ENCODE peak calls at places on chromosomes 4 and X, in eight cellular contexts. M, V, R, N, P, K, W and Y are unnamed samples.

GRCh38 chr4:3860913-3861636 is 94.9 kb downstream of the ADRA2C start:
- DNase-seq in M (no peak), V (no peak), R (no peak), N (no peak), P (no peak), K (no peak), W (no peak), Y (no peak)

GRCh38 chr4:77031544-77031943 is 44.2 kb downstream of the CCNI start:
- DNase-seq in M (no peak), V (no peak), R (no peak), N (no peak), P (no peak), K (no peak), W (no peak), Y (no peak)

GRCh38 chr4:86159216-86159615 is 200.6 kb downstream of the MAPK10 start:
- DNase-seq in M (no peak), V (no peak), R (no peak), N (no peak), P (no peak), K (no peak), W (no peak), Y (no peak)

GRCh38 chrX:32408389-32408788 is 803.0 kb downstream of the DMD start:
- DNase-seq in M (no peak), V (no peak), R (no peak), N (no peak), P (no peak), K (no peak), W (no peak), Y (no peak)

GRCh38 chr4:121177238-121178137 is 13.4 kb upstream of the TNIP3 start:
- DNase-seq in M (no peak), V (no peak), R (no peak), N (no peak), P (no peak), K (no peak), W (no peak), Y (no peak)

GRCh38 chrX:68719904-68720614 is 72.6 kb downstream of the STARD8 start:
- DNase-seq in M (no peak), V (no peak), R (no peak), N (peak), P (no peak), K (peak), W (no peak), Y (no peak)

GRCh38 chr4:165872443-165873297 is at the start of gene TLL1:
- DNase-seq in M (no peak), V (peak), R (peak), N (no peak), P (no peak), K (no peak), W (peak), Y (no peak)

GRCh38 chr4:6681191-6681590 is 12.5 kb upstream of the S100P start:
- DNase-seq in M (no peak), V (no peak), R (no peak), N (peak), P (no peak), K (no peak), W (no peak), Y (no peak)

GRCh38 chrX:22126311-22126710 is 94.2 kb downstream of the PHEX start:
- DNase-seq in M (no peak), V (no peak), R (no peak), N (no peak), P (no peak), K (no peak), W (no peak), Y (no peak)

GRCh38 chr4:23819041-23819511 is 70.8 kb downstream of the PPARGC1A start:
- DNase-seq in M (no peak), V (peak), R (peak), N (no peak), P (no peak), K (no peak), W (no peak), Y (peak)

GRCh38 chr4:123777297-123777859 is 380.8 kb downstream of the SPRY1 start:
- DNase-seq in M (no peak), V (peak), R (no peak), N (no peak), P (no peak), K (no peak), W (no peak), Y (no peak)

GRCh38 chrX:150414228-150414627 is 51.1 kb downstream of the MAMLD1 start:
- DNase-seq in M (no peak), V (no peak), R (no peak), N (no peak), P (no peak), K (no peak), W (no peak), Y (no peak)

GRCh38 chrX:18075603-18076002 is 145.1 kb downstream of the BEND2 start:
- DNase-seq in M (no peak), V (no peak), R (no peak), N (no peak), P (no peak), K (no peak), W (no peak), Y (no peak)

GRCh38 chrX:53081925-53082772 is at the start of gene TSPYL2:
- DNase-seq in M (peak), V (peak), R (peak), N (peak), P (peak), K (peak), W (peak), Y (peak)
- TF ChIP-seq POLR2A in M (peak), V (peak), R (peak), N (peak), P (peak), K (peak), W (peak), Y (peak)

GRCh38 chrX:48914593-48915493 is 3.4 kb upstream of the SLC35A2 start:
- DNase-seq in M (no peak), V (no peak), R (no peak), N (no peak), P (no peak), K (no peak), W (no peak), Y (no peak)
- H3K27ac ChIP-seq in M (no peak), V (no peak), R (no peak), N (no peak), P (no peak), K (no peak), W (no peak), Y (no peak)

GRCh38 chr4:184764601-184765000 is 30.7 kb upstream of the CENPU start:
- DNase-seq in M (no peak), V (no peak), R (no peak), N (no peak), P (no peak), K (no peak), W (no peak), Y (no peak)

GRCh38 chr4:184769285-184769825 is 35.5 kb upstream of the CENPU start:
- DNase-seq in M (no peak), V (no peak), R (no peak), N (no peak), P (no peak), K (no peak), W (no peak), Y (no peak)

GRCh38 chr4:184768296-184768695 is 34.4 kb upstream of the CENPU start:
- DNase-seq in M (no peak), V (no peak), R (no peak), N (no peak), P (no peak), K (no peak), W (no peak), Y (no peak)

GRCh38 chr4:184765473-184766346 is 31.8 kb upstream of the CENPU start:
- DNase-seq in M (no peak), V (no peak), R (no peak), N (no peak), P (no peak), K (no peak), W (no peak), Y (no peak)

GRCh38 chr4:184766421-184766820 is 32.5 kb upstream of the CENPU start:
- DNase-seq in M (no peak), V (no peak), R (no peak), N (no peak), P (no peak), K (no peak), W (no peak), Y (no peak)
- TF ChIP-seq POLR2A in M (no peak), V (no peak), R (no peak), N (no peak), P (no peak), K (no peak), W (no peak), Y (no peak)

GRCh38 chr4:48149971-48150370 is 15.9 kb upstream of the TXK start:
- DNase-seq in M (no peak), V (no peak), R (no peak), N (no peak), P (no peak), K (no peak), W (no peak), Y (no peak)
- H3K27ac ChIP-seq in M (no peak), V (no peak), R (no peak), N (no peak), P (no peak), K (no peak), W (no peak), Y (no peak)

GRCh38 chrX:40154853-40155616 is 57.3 kb upstream of the BCOR start:
- DNase-seq in M (no peak), V (peak), R (peak), N (peak), P (no peak), K (no peak), W (peak), Y (peak)
- TF ChIP-seq POLR2A in M (peak), V (no peak), R (peak), N (no peak), P (no peak), K (no peak), W (peak), Y (peak)

DNA sequence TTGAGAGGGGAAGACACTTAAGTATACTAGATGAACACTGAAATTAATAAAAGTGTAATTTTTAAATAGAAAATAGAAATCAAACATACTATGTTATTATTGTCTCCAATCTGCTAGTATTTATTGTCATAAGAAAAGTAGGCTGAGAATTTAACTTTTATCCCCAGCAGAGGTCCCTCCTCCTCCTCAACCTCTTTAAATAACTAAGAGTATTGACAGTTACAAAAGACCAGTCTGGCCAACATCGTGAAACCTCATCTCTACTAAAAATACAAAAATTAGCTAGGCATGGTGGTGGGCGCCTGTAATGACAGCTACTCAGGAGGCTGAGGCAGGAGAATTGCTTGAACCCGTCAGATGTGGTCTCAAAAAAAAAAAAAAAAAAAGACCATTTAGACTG is 4.1 kb downstream of the SLC30A9 start:
- DNase-seq in M (no peak), V (no peak), R (no peak), N (no peak), P (no peak), K (no peak), W (no peak), Y (no peak)
- H3K27ac ChIP-seq in M (no peak), V (no peak), R (no peak), N (no peak), P (no peak), K (no peak), W (no peak), Y (no peak)

GRCh38 chr4:139814285-139815015 is 148.8 kb downstream of the MGST2 start:
- DNase-seq in M (no peak), V (peak), R (no peak), N (no peak), P (peak), K (no peak), W (peak), Y (peak)

GRCh38 chr4:139816856-139817255 is 151.2 kb downstream of the MGST2 start:
- DNase-seq in M (no peak), V (no peak), R (no peak), N (no peak), P (no peak), K (no peak), W (no peak), Y (no peak)

GRCh38 chr4:139817657-139818452 is 152.2 kb downstream of the MGST2 start:
- DNase-seq in M (no peak), V (no peak), R (no peak), N (no peak), P (no peak), K (no peak), W (no peak), Y (no peak)

GRCh38 chr4:139819082-139819481 is 153.5 kb downstream of the MGST2 start:
- DNase-seq in M (no peak), V (no peak), R (no peak), N (no peak), P (no peak), K (no peak), W (no peak), Y (no peak)

GRCh38 chr4:139815646-139816601 is 150.3 kb downstream of the MGST2 start:
- DNase-seq in M (no peak), V (peak), R (no peak), N (no peak), P (no peak), K (peak), W (no peak), Y (peak)
- TF ChIP-seq POLR2A in M (no peak), V (no peak), R (no peak), N (no peak), P (no peak), K (no peak), W (no peak), Y (peak)

DNA sequence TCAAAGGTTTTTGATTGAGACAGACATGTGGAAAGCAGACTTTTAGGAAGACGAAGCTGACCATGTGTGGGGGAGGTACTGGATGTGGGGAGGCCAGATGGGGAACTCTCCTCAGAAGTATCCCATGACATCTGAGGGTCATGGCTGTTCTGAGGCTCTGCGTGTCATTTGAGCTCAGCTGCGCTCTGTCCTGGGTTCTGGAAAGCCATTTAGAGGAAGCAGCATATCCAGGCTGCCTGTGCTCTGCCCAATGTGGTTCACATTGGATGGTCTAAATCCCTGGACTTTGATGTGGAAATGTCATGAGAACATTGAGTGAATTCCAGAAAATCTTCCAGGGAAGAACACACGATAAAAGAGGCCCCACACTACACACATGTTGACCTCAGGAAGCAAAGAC is 73.5 kb upstream of the C1QTNF7 start:
- DNase-seq in M (no peak), V (no peak), R (no peak), N (no peak), P (no peak), K (no peak), W (no peak), Y (no peak)
- H3K27ac ChIP-seq in M (no peak), V (no peak), R (no peak), N (peak), P (no peak), K (no peak), W (no peak), Y (no peak)